ENCODE peak calls at places on chromosome X, in eight cellular contexts. One of them, this sample, is unnamed.

GRCh38 chrX:42496239-42496638 is 281.7 kb downstream of the PPP1R2C start:
- DNase-seq in stimulated activated CD8-positive, alpha-beta memory T cell treated with anti-CD3 and anti-CD28 coated beads, Interleukin-7, amount 100 ng/mL, for 1 hour: no peak
- DNase-seq in activated CD4-positive, alpha-beta memory T cell treated with anti-CD3 and anti-CD28 coated beads, Interleukin-2, amount 10 ng/mL, durations not matched to agents 7 days and 5 days: no peak
- DNase-seq in endothelial cell of umbilical vein: no peak
- DNase-seq in GM06990: no peak
- DNase-seq in stimulated activated CD4-positive, alpha-beta T cell treated with anti-CD3 and anti-CD28 coated beads, Interleukin-4, amount 100 ng/mL, for 48 hours: no peak
- DNase-seq in iPS-NIHi11: no peak
- DNase-seq in choroid plexus epithelial cell: peak
- DNase-seq in this sample: no peak

GRCh38 chrX:75114638-75115037 is 41.4 kb downstream of the ABCB7 start:
- DNase-seq in stimulated activated CD8-positive, alpha-beta memory T cell treated with anti-CD3 and anti-CD28 coated beads, Interleukin-7, amount 100 ng/mL, for 1 hour: no peak
- DNase-seq in activated CD4-positive, alpha-beta memory T cell treated with anti-CD3 and anti-CD28 coated beads, Interleukin-2, amount 10 ng/mL, durations not matched to agents 7 days and 5 days: no peak
- DNase-seq in endothelial cell of umbilical vein: no peak
- DNase-seq in GM06990: no peak
- DNase-seq in stimulated activated CD4-positive, alpha-beta T cell treated with anti-CD3 and anti-CD28 coated beads, Interleukin-4, amount 100 ng/mL, for 48 hours: no peak
- DNase-seq in iPS-NIHi11: no peak
- DNase-seq in choroid plexus epithelial cell: no peak
- DNase-seq in this sample: no peak

GRCh38 chrX:146907391-146908240 is 93.1 kb upstream of the CXorf51A start:
- DNase-seq in stimulated activated CD8-positive, alpha-beta memory T cell treated with anti-CD3 and anti-CD28 coated beads, Interleukin-7, amount 100 ng/mL, for 1 hour: no peak
- DNase-seq in activated CD4-positive, alpha-beta memory T cell treated with anti-CD3 and anti-CD28 coated beads, Interleukin-2, amount 10 ng/mL, durations not matched to agents 7 days and 5 days: no peak
- DNase-seq in endothelial cell of umbilical vein: no peak
- DNase-seq in GM06990: no peak
- DNase-seq in stimulated activated CD4-positive, alpha-beta T cell treated with anti-CD3 and anti-CD28 coated beads, Interleukin-4, amount 100 ng/mL, for 48 hours: no peak
- DNase-seq in iPS-NIHi11: no peak
- DNase-seq in choroid plexus epithelial cell: no peak
- DNase-seq in this sample: no peak

GRCh38 chrX:115134366-115134765 is 54.8 kb upstream of the RBMXL3 start:
- DNase-seq in stimulated activated CD8-positive, alpha-beta memory T cell treated with anti-CD3 and anti-CD28 coated beads, Interleukin-7, amount 100 ng/mL, for 1 hour: no peak
- DNase-seq in activated CD4-positive, alpha-beta memory T cell treated with anti-CD3 and anti-CD28 coated beads, Interleukin-2, amount 10 ng/mL, durations not matched to agents 7 days and 5 days: no peak
- DNase-seq in endothelial cell of umbilical vein: no peak
- DNase-seq in GM06990: no peak
- DNase-seq in stimulated activated CD4-positive, alpha-beta T cell treated with anti-CD3 and anti-CD28 coated beads, Interleukin-4, amount 100 ng/mL, for 48 hours: no peak
- DNase-seq in iPS-NIHi11: no peak
- DNase-seq in choroid plexus epithelial cell: no peak
- DNase-seq in this sample: no peak

GRCh38 chrX:24151513-24151912 is 2.0 kb downstream of the ZFX start:
- DNase-seq in stimulated activated CD8-positive, alpha-beta memory T cell treated with anti-CD3 and anti-CD28 coated beads, Interleukin-7, amount 100 ng/mL, for 1 hour: no peak
- DNase-seq in activated CD4-positive, alpha-beta memory T cell treated with anti-CD3 and anti-CD28 coated beads, Interleukin-2, amount 10 ng/mL, durations not matched to agents 7 days and 5 days: no peak
- DNase-seq in endothelial cell of umbilical vein: no peak
- DNase-seq in GM06990: no peak
- DNase-seq in stimulated activated CD4-positive, alpha-beta T cell treated with anti-CD3 and anti-CD28 coated beads, Interleukin-4, amount 100 ng/mL, for 48 hours: no peak
- DNase-seq in iPS-NIHi11: no peak
- DNase-seq in choroid plexus epithelial cell: no peak
- DNase-seq in this sample: no peak

GRCh38 chrX:76850851-76851250 is 423.3 kb downstream of the MAGEE1 start:
- DNase-seq in stimulated activated CD8-positive, alpha-beta memory T cell treated with anti-CD3 and anti-CD28 coated beads, Interleukin-7, amount 100 ng/mL, for 1 hour: no peak
- DNase-seq in activated CD4-positive, alpha-beta memory T cell treated with anti-CD3 and anti-CD28 coated beads, Interleukin-2, amount 10 ng/mL, durations not matched to agents 7 days and 5 days: no peak
- DNase-seq in endothelial cell of umbilical vein: no peak
- DNase-seq in GM06990: no peak
- DNase-seq in stimulated activated CD4-positive, alpha-beta T cell treated with anti-CD3 and anti-CD28 coated beads, Interleukin-4, amount 100 ng/mL, for 48 hours: no peak
- DNase-seq in iPS-NIHi11: peak
- DNase-seq in choroid plexus epithelial cell: no peak
- DNase-seq in this sample: no peak

GRCh38 chrX:26845051-26845450 is 618.1 kb downstream of the PPP4R3C start:
- DNase-seq in stimulated activated CD8-positive, alpha-beta memory T cell treated with anti-CD3 and anti-CD28 coated beads, Interleukin-7, amount 100 ng/mL, for 1 hour: no peak
- DNase-seq in activated CD4-positive, alpha-beta memory T cell treated with anti-CD3 and anti-CD28 coated beads, Interleukin-2, amount 10 ng/mL, durations not matched to agents 7 days and 5 days: no peak
- DNase-seq in endothelial cell of umbilical vein: peak
- DNase-seq in GM06990: no peak
- DNase-seq in stimulated activated CD4-positive, alpha-beta T cell treated with anti-CD3 and anti-CD28 coated beads, Interleukin-4, amount 100 ng/mL, for 48 hours: no peak
- DNase-seq in iPS-NIHi11: no peak
- DNase-seq in choroid plexus epithelial cell: peak
- DNase-seq in this sample: no peak

GRCh38 chrX:6644411-6644810 is 109.5 kb upstream of the VCX3A start:
- DNase-seq in stimulated activated CD8-positive, alpha-beta memory T cell treated with anti-CD3 and anti-CD28 coated beads, Interleukin-7, amount 100 ng/mL, for 1 hour: no peak
- DNase-seq in activated CD4-positive, alpha-beta memory T cell treated with anti-CD3 and anti-CD28 coated beads, Interleukin-2, amount 10 ng/mL, durations not matched to agents 7 days and 5 days: no peak
- DNase-seq in endothelial cell of umbilical vein: no peak
- DNase-seq in GM06990: no peak
- DNase-seq in stimulated activated CD4-positive, alpha-beta T cell treated with anti-CD3 and anti-CD28 coated beads, Interleukin-4, amount 100 ng/mL, for 48 hours: no peak
- DNase-seq in iPS-NIHi11: no peak
- DNase-seq in choroid plexus epithelial cell: no peak
- DNase-seq in this sample: no peak

GRCh38 chrX:71540801-71541545 is 8.1 kb downstream of the OGT start:
- DNase-seq in stimulated activated CD8-positive, alpha-beta memory T cell treated with anti-CD3 and anti-CD28 coated beads, Interleukin-7, amount 100 ng/mL, for 1 hour: no peak
- DNase-seq in activated CD4-positive, alpha-beta memory T cell treated with anti-CD3 and anti-CD28 coated beads, Interleukin-2, amount 10 ng/mL, durations not matched to agents 7 days and 5 days: no peak
- DNase-seq in endothelial cell of umbilical vein: no peak
- DNase-seq in GM06990: peak
- DNase-seq in stimulated activated CD4-positive, alpha-beta T cell treated with anti-CD3 and anti-CD28 coated beads, Interleukin-4, amount 100 ng/mL, for 48 hours: no peak
- DNase-seq in iPS-NIHi11: no peak
- DNase-seq in choroid plexus epithelial cell: no peak
- DNase-seq in this sample: no peak

GRCh38 chrX:9610774-9611392 is 146.0 kb downstream of the TBL1X start:
- DNase-seq in stimulated activated CD8-positive, alpha-beta memory T cell treated with anti-CD3 and anti-CD28 coated beads, Interleukin-7, amount 100 ng/mL, for 1 hour: no peak
- DNase-seq in activated CD4-positive, alpha-beta memory T cell treated with anti-CD3 and anti-CD28 coated beads, Interleukin-2, amount 10 ng/mL, durations not matched to agents 7 days and 5 days: no peak
- DNase-seq in endothelial cell of umbilical vein: peak
- DNase-seq in GM06990: no peak
- DNase-seq in stimulated activated CD4-positive, alpha-beta T cell treated with anti-CD3 and anti-CD28 coated beads, Interleukin-4, amount 100 ng/mL, for 48 hours: no peak
- DNase-seq in iPS-NIHi11: no peak
- DNase-seq in choroid plexus epithelial cell: peak
- DNase-seq in this sample: no peak

GRCh38 chrX:153762636-153763173 is 1.3 kb upstream of the PLXNB3 start:
- DNase-seq in stimulated activated CD8-positive, alpha-beta memory T cell treated with anti-CD3 and anti-CD28 coated beads, Interleukin-7, amount 100 ng/mL, for 1 hour: no peak
- DNase-seq in activated CD4-positive, alpha-beta memory T cell treated with anti-CD3 and anti-CD28 coated beads, Interleukin-2, amount 10 ng/mL, durations not matched to agents 7 days and 5 days: no peak
- DNase-seq in endothelial cell of umbilical vein: no peak
- DNase-seq in GM06990: no peak
- DNase-seq in stimulated activated CD4-positive, alpha-beta T cell treated with anti-CD3 and anti-CD28 coated beads, Interleukin-4, amount 100 ng/mL, for 48 hours: no peak
- DNase-seq in iPS-NIHi11: no peak
- DNase-seq in choroid plexus epithelial cell: no peak
- DNase-seq in this sample: no peak

GRCh38 chrX:70444326-70445196 is at the start of gene DLG3:
- DNase-seq in stimulated activated CD8-positive, alpha-beta memory T cell treated with anti-CD3 and anti-CD28 coated beads, Interleukin-7, amount 100 ng/mL, for 1 hour: no peak
- DNase-seq in activated CD4-positive, alpha-beta memory T cell treated with anti-CD3 and anti-CD28 coated beads, Interleukin-2, amount 10 ng/mL, durations not matched to agents 7 days and 5 days: no peak
- DNase-seq in endothelial cell of umbilical vein: no peak
- DNase-seq in GM06990: no peak
- DNase-seq in stimulated activated CD4-positive, alpha-beta T cell treated with anti-CD3 and anti-CD28 coated beads, Interleukin-4, amount 100 ng/mL, for 48 hours: no peak
- DNase-seq in iPS-NIHi11: peak
- DNase-seq in choroid plexus epithelial cell: peak
- DNase-seq in this sample: peak

GRCh38 chrX:153457827-153458466 is 12.1 kb upstream of the TREX2 start:
- DNase-seq in stimulated activated CD8-positive, alpha-beta memory T cell treated with anti-CD3 and anti-CD28 coated beads, Interleukin-7, amount 100 ng/mL, for 1 hour: no peak
- DNase-seq in activated CD4-positive, alpha-beta memory T cell treated with anti-CD3 and anti-CD28 coated beads, Interleukin-2, amount 10 ng/mL, durations not matched to agents 7 days and 5 days: no peak
- DNase-seq in endothelial cell of umbilical vein: no peak
- DNase-seq in GM06990: no peak
- DNase-seq in stimulated activated CD4-positive, alpha-beta T cell treated with anti-CD3 and anti-CD28 coated beads, Interleukin-4, amount 100 ng/mL, for 48 hours: no peak
- DNase-seq in iPS-NIHi11: no peak
- DNase-seq in choroid plexus epithelial cell: no peak
- DNase-seq in this sample: no peak

GRCh38 chrX:13653022-13653693 is at the start of gene TCEANC:
- DNase-seq in stimulated activated CD8-positive, alpha-beta memory T cell treated with anti-CD3 and anti-CD28 coated beads, Interleukin-7, amount 100 ng/mL, for 1 hour: peak
- DNase-seq in activated CD4-positive, alpha-beta memory T cell treated with anti-CD3 and anti-CD28 coated beads, Interleukin-2, amount 10 ng/mL, durations not matched to agents 7 days and 5 days: peak
- DNase-seq in endothelial cell of umbilical vein: peak
- DNase-seq in GM06990: peak
- DNase-seq in stimulated activated CD4-positive, alpha-beta T cell treated with anti-CD3 and anti-CD28 coated beads, Interleukin-4, amount 100 ng/mL, for 48 hours: peak
- DNase-seq in iPS-NIHi11: peak
- DNase-seq in choroid plexus epithelial cell: peak
- DNase-seq in this sample: peak

GRCh38 chrX:74351760-74352159 is 47.8 kb downstream of the ZCCHC13 start:
- DNase-seq in stimulated activated CD8-positive, alpha-beta memory T cell treated with anti-CD3 and anti-CD28 coated beads, Interleukin-7, amount 100 ng/mL, for 1 hour: no peak
- DNase-seq in activated CD4-positive, alpha-beta memory T cell treated with anti-CD3 and anti-CD28 coated beads, Interleukin-2, amount 10 ng/mL, durations not matched to agents 7 days and 5 days: no peak
- DNase-seq in endothelial cell of umbilical vein: no peak
- DNase-seq in GM06990: no peak
- DNase-seq in stimulated activated CD4-positive, alpha-beta T cell treated with anti-CD3 and anti-CD28 coated beads, Interleukin-4, amount 100 ng/mL, for 48 hours: no peak
- DNase-seq in iPS-NIHi11: no peak
- DNase-seq in choroid plexus epithelial cell: peak
- DNase-seq in this sample: no peak

GRCh38 chrX:81337805-81338204 is 135.9 kb downstream of the SH3BGRL start:
- DNase-seq in stimulated activated CD8-positive, alpha-beta memory T cell treated with anti-CD3 and anti-CD28 coated beads, Interleukin-7, amount 100 ng/mL, for 1 hour: no peak
- DNase-seq in activated CD4-positive, alpha-beta memory T cell treated with anti-CD3 and anti-CD28 coated beads, Interleukin-2, amount 10 ng/mL, durations not matched to agents 7 days and 5 days: no peak
- DNase-seq in endothelial cell of umbilical vein: no peak
- DNase-seq in GM06990: no peak
- DNase-seq in stimulated activated CD4-positive, alpha-beta T cell treated with anti-CD3 and anti-CD28 coated beads, Interleukin-4, amount 100 ng/mL, for 48 hours: no peak
- DNase-seq in iPS-NIHi11: no peak
- DNase-seq in choroid plexus epithelial cell: no peak
- DNase-seq in this sample: no peak

GRCh38 chrX:19514791-19515614 is at the start of gene MAP3K15:
- DNase-seq in stimulated activated CD8-positive, alpha-beta memory T cell treated with anti-CD3 and anti-CD28 coated beads, Interleukin-7, amount 100 ng/mL, for 1 hour: no peak
- DNase-seq in activated CD4-positive, alpha-beta memory T cell treated with anti-CD3 and anti-CD28 coated beads, Interleukin-2, amount 10 ng/mL, durations not matched to agents 7 days and 5 days: peak
- DNase-seq in endothelial cell of umbilical vein: peak
- DNase-seq in GM06990: peak
- DNase-seq in stimulated activated CD4-positive, alpha-beta T cell treated with anti-CD3 and anti-CD28 coated beads, Interleukin-4, amount 100 ng/mL, for 48 hours: no peak
- DNase-seq in iPS-NIHi11: peak
- DNase-seq in choroid plexus epithelial cell: no peak
- DNase-seq in this sample: no peak

GRCh38 chrX:119760026-119760902 is 1.9 kb downstream of the SOWAHD start:
- DNase-seq in stimulated activated CD8-positive, alpha-beta memory T cell treated with anti-CD3 and anti-CD28 coated beads, Interleukin-7, amount 100 ng/mL, for 1 hour: no peak
- DNase-seq in activated CD4-positive, alpha-beta memory T cell treated with anti-CD3 and anti-CD28 coated beads, Interleukin-2, amount 10 ng/mL, durations not matched to agents 7 days and 5 days: no peak
- DNase-seq in endothelial cell of umbilical vein: no peak
- DNase-seq in GM06990: peak
- DNase-seq in stimulated activated CD4-positive, alpha-beta T cell treated with anti-CD3 and anti-CD28 coated beads, Interleukin-4, amount 100 ng/mL, for 48 hours: no peak
- DNase-seq in iPS-NIHi11: no peak
- DNase-seq in choroid plexus epithelial cell: no peak
- DNase-seq in this sample: no peak

GRCh38 chrX:71454222-71454621 is 78.7 kb upstream of the OGT start:
- DNase-seq in stimulated activated CD8-positive, alpha-beta memory T cell treated with anti-CD3 and anti-CD28 coated beads, Interleukin-7, amount 100 ng/mL, for 1 hour: no peak
- DNase-seq in activated CD4-positive, alpha-beta memory T cell treated with anti-CD3 and anti-CD28 coated beads, Interleukin-2, amount 10 ng/mL, durations not matched to agents 7 days and 5 days: no peak
- DNase-seq in endothelial cell of umbilical vein: no peak
- DNase-seq in GM06990: no peak
- DNase-seq in stimulated activated CD4-positive, alpha-beta T cell treated with anti-CD3 and anti-CD28 coated beads, Interleukin-4, amount 100 ng/mL, for 48 hours: no peak
- DNase-seq in iPS-NIHi11: no peak
- DNase-seq in choroid plexus epithelial cell: peak
- DNase-seq in this sample: no peak

GRCh38 chrX:3029084-3029483 is 12.2 kb upstream of the ARSF start:
- DNase-seq in stimulated activated CD8-positive, alpha-beta memory T cell treated with anti-CD3 and anti-CD28 coated beads, Interleukin-7, amount 100 ng/mL, for 1 hour: no peak
- DNase-seq in activated CD4-positive, alpha-beta memory T cell treated with anti-CD3 and anti-CD28 coated beads, Interleukin-2, amount 10 ng/mL, durations not matched to agents 7 days and 5 days: no peak
- DNase-seq in endothelial cell of umbilical vein: no peak
- DNase-seq in GM06990: no peak
- DNase-seq in stimulated activated CD4-positive, alpha-beta T cell treated with anti-CD3 and anti-CD28 coated beads, Interleukin-4, amount 100 ng/mL, for 48 hours: no peak
- DNase-seq in iPS-NIHi11: no peak
- DNase-seq in choroid plexus epithelial cell: no peak
- DNase-seq in this sample: no peak

GRCh38 chrX:115393271-115393670 is 103.8 kb downstream of the LUZP4 start:
- DNase-seq in stimulated activated CD8-positive, alpha-beta memory T cell treated with anti-CD3 and anti-CD28 coated beads, Interleukin-7, amount 100 ng/mL, for 1 hour: no peak
- DNase-seq in activated CD4-positive, alpha-beta memory T cell treated with anti-CD3 and anti-CD28 coated beads, Interleukin-2, amount 10 ng/mL, durations not matched to agents 7 days and 5 days: no peak
- DNase-seq in endothelial cell of umbilical vein: no peak
- DNase-seq in GM06990: no peak
- DNase-seq in stimulated activated CD4-positive, alpha-beta T cell treated with anti-CD3 and anti-CD28 coated beads, Interleukin-4, amount 100 ng/mL, for 48 hours: no peak
- DNase-seq in iPS-NIHi11: no peak
- DNase-seq in choroid plexus epithelial cell: peak
- DNase-seq in this sample: no peak

GRCh38 chrX:155053656-155054055 is 17.3 kb downstream of the CMC4 start:
- DNase-seq in stimulated activated CD8-positive, alpha-beta memory T cell treated with anti-CD3 and anti-CD28 coated beads, Interleukin-7, amount 100 ng/mL, for 1 hour: no peak
- DNase-seq in activated CD4-positive, alpha-beta memory T cell treated with anti-CD3 and anti-CD28 coated beads, Interleukin-2, amount 10 ng/mL, durations not matched to agents 7 days and 5 days: no peak
- DNase-seq in endothelial cell of umbilical vein: no peak
- DNase-seq in GM06990: no peak
- DNase-seq in stimulated activated CD4-positive, alpha-beta T cell treated with anti-CD3 and anti-CD28 coated beads, Interleukin-4, amount 100 ng/mL, for 48 hours: no peak
- DNase-seq in iPS-NIHi11: no peak
- DNase-seq in choroid plexus epithelial cell: no peak
- DNase-seq in this sample: no peak

GRCh38 chrX:40094041-40094899 is 3.5 kb downstream of the BCOR start:
- DNase-seq in stimulated activated CD8-positive, alpha-beta memory T cell treated with anti-CD3 and anti-CD28 coated beads, Interleukin-7, amount 100 ng/mL, for 1 hour: no peak
- DNase-seq in activated CD4-positive, alpha-beta memory T cell treated with anti-CD3 and anti-CD28 coated beads, Interleukin-2, amount 10 ng/mL, durations not matched to agents 7 days and 5 days: peak
- DNase-seq in endothelial cell of umbilical vein: peak
- DNase-seq in GM06990: no peak
- DNase-seq in stimulated activated CD4-positive, alpha-beta T cell treated with anti-CD3 and anti-CD28 coated beads, Interleukin-4, amount 100 ng/mL, for 48 hours: no peak
- DNase-seq in iPS-NIHi11: no peak
- DNase-seq in choroid plexus epithelial cell: peak
- DNase-seq in this sample: no peak

GRCh38 chrX:119075271-119075670 is 2.5 kb downstream of the CT47C1 start:
- DNase-seq in stimulated activated CD8-positive, alpha-beta memory T cell treated with anti-CD3 and anti-CD28 coated beads, Interleukin-7, amount 100 ng/mL, for 1 hour: no peak
- DNase-seq in activated CD4-positive, alpha-beta memory T cell treated with anti-CD3 and anti-CD28 coated beads, Interleukin-2, amount 10 ng/mL, durations not matched to agents 7 days and 5 days: no peak
- DNase-seq in endothelial cell of umbilical vein: no peak
- DNase-seq in GM06990: no peak
- DNase-seq in stimulated activated CD4-positive, alpha-beta T cell treated with anti-CD3 and anti-CD28 coated beads, Interleukin-4, amount 100 ng/mL, for 48 hours: no peak
- DNase-seq in iPS-NIHi11: no peak
- DNase-seq in choroid plexus epithelial cell: no peak
- DNase-seq in this sample: no peak

GRCh38 chrX:108468486-108468885 is 28.8 kb downstream of the COL4A5 start:
- DNase-seq in stimulated activated CD8-positive, alpha-beta memory T cell treated with anti-CD3 and anti-CD28 coated beads, Interleukin-7, amount 100 ng/mL, for 1 hour: no peak
- DNase-seq in activated CD4-positive, alpha-beta memory T cell treated with anti-CD3 and anti-CD28 coated beads, Interleukin-2, amount 10 ng/mL, durations not matched to agents 7 days and 5 days: no peak
- DNase-seq in endothelial cell of umbilical vein: no peak
- DNase-seq in GM06990: no peak
- DNase-seq in stimulated activated CD4-positive, alpha-beta T cell treated with anti-CD3 and anti-CD28 coated beads, Interleukin-4, amount 100 ng/mL, for 48 hours: no peak
- DNase-seq in iPS-NIHi11: no peak
- DNase-seq in choroid plexus epithelial cell: peak
- DNase-seq in this sample: no peak

GRCh38 chrX:39762266-39762841 is 335.4 kb downstream of the BCOR start:
- DNase-seq in stimulated activated CD8-positive, alpha-beta memory T cell treated with anti-CD3 and anti-CD28 coated beads, Interleukin-7, amount 100 ng/mL, for 1 hour: no peak
- DNase-seq in activated CD4-positive, alpha-beta memory T cell treated with anti-CD3 and anti-CD28 coated beads, Interleukin-2, amount 10 ng/mL, durations not matched to agents 7 days and 5 days: no peak
- DNase-seq in endothelial cell of umbilical vein: peak
- DNase-seq in GM06990: no peak
- DNase-seq in stimulated activated CD4-positive, alpha-beta T cell treated with anti-CD3 and anti-CD28 coated beads, Interleukin-4, amount 100 ng/mL, for 48 hours: no peak
- DNase-seq in iPS-NIHi11: no peak
- DNase-seq in choroid plexus epithelial cell: peak
- DNase-seq in this sample: no peak

GRCh38 chrX:74980802-74981201 is 55.5 kb upstream of the NEXMIF start:
- DNase-seq in stimulated activated CD8-positive, alpha-beta memory T cell treated with anti-CD3 and anti-CD28 coated beads, Interleukin-7, amount 100 ng/mL, for 1 hour: no peak
- DNase-seq in activated CD4-positive, alpha-beta memory T cell treated with anti-CD3 and anti-CD28 coated beads, Interleukin-2, amount 10 ng/mL, durations not matched to agents 7 days and 5 days: no peak
- DNase-seq in endothelial cell of umbilical vein: no peak
- DNase-seq in GM06990: no peak
- DNase-seq in stimulated activated CD4-positive, alpha-beta T cell treated with anti-CD3 and anti-CD28 coated beads, Interleukin-4, amount 100 ng/mL, for 48 hours: no peak
- DNase-seq in iPS-NIHi11: no peak
- DNase-seq in choroid plexus epithelial cell: no peak
- DNase-seq in this sample: no peak

GRCh38 chrX:149571770-149572169 is 15.5 kb downstream of the MAGEA9B start:
- DNase-seq in stimulated activated CD8-positive, alpha-beta memory T cell treated with anti-CD3 and anti-CD28 coated beads, Interleukin-7, amount 100 ng/mL, for 1 hour: no peak
- DNase-seq in activated CD4-positive, alpha-beta memory T cell treated with anti-CD3 and anti-CD28 coated beads, Interleukin-2, amount 10 ng/mL, durations not matched to agents 7 days and 5 days: no peak
- DNase-seq in endothelial cell of umbilical vein: no peak
- DNase-seq in GM06990: no peak
- DNase-seq in stimulated activated CD4-positive, alpha-beta T cell treated with anti-CD3 and anti-CD28 coated beads, Interleukin-4, amount 100 ng/mL, for 48 hours: no peak
- DNase-seq in iPS-NIHi11: no peak
- DNase-seq in choroid plexus epithelial cell: no peak
- DNase-seq in this sample: no peak

GRCh38 chrX:137194164-137194563 is 160.4 kb upstream of the GPR101 start:
- DNase-seq in stimulated activated CD8-positive, alpha-beta memory T cell treated with anti-CD3 and anti-CD28 coated beads, Interleukin-7, amount 100 ng/mL, for 1 hour: no peak
- DNase-seq in activated CD4-positive, alpha-beta memory T cell treated with anti-CD3 and anti-CD28 coated beads, Interleukin-2, amount 10 ng/mL, durations not matched to agents 7 days and 5 days: peak
- DNase-seq in endothelial cell of umbilical vein: peak
- DNase-seq in GM06990: no peak
- DNase-seq in stimulated activated CD4-positive, alpha-beta T cell treated with anti-CD3 and anti-CD28 coated beads, Interleukin-4, amount 100 ng/mL, for 48 hours: no peak
- DNase-seq in iPS-NIHi11: peak
- DNase-seq in choroid plexus epithelial cell: peak
- DNase-seq in this sample: no peak

This sample was measured in D721Med.